ENCODE peak calls at places on chromosomes 11 and 22, in five cellular contexts. One of them, this sample, is unnamed.

GRCh38 chr22:38114484-38115398 is 4.3 kb upstream of the BAIAP2L2 start:
- DNase-seq in H1: no peak
- DNase-seq in stomach: peak; percentile 90
- DNase-seq in A549: peak; percentile 82
- DNase-seq in sigmoid colon: peak; percentile 91
- DNase-seq in this sample: peak; percentile 85

GRCh38 chr11:2694495-2694894 is 5.3 kb downstream of the KCNQ1OT1 start:
- DNase-seq in stomach: no peak
- DNase-seq in sigmoid colon: no peak
- DNase-seq in A549: no peak
- DNase-seq in H1: no peak
- DNase-seq in this sample: no peak

GRCh38 chr22:39012525-39013516 is 1.2 kb upstream of the APOBEC3C start:
- DNase-seq in stomach: no peak
- DNase-seq in A549: no peak
- DNase-seq in sigmoid colon: no peak
- DNase-seq in H1: no peak
- DNase-seq in this sample: peak; percentile 8

GRCh38 chr11:74532496-74533246 is 39.1 kb upstream of the LIPT2 start:
- DNase-seq in H1: no peak
- DNase-seq in A549: no peak
- DNase-seq in stomach: no peak
- DNase-seq in sigmoid colon: no peak
- DNase-seq in this sample: no peak

GRCh38 chr11:2208691-2209369 is 37.2 kb upstream of the TH start:
- DNase-seq in H1: no peak
- DNase-seq in A549: no peak
- DNase-seq in sigmoid colon: peak; percentile 62
- DNase-seq in stomach: peak; percentile 85
- DNase-seq in this sample: peak; percentile 21

GRCh38 chr22:36351921-36352774 is 35.6 kb downstream of the MYH9 start:
- DNase-seq in stomach: peak; percentile 61
- DNase-seq in A549: no peak
- DNase-seq in H1: no peak
- DNase-seq in sigmoid colon: no peak
- DNase-seq in this sample: no peak

GRCh38 chr22:31451709-31452571 is 37.7 kb downstream of the EIF4ENIF1 start:
- DNase-seq in stomach: no peak
- DNase-seq in sigmoid colon: no peak
- DNase-seq in A549: peak; percentile 21
- DNase-seq in H1: no peak
- DNase-seq in this sample: no peak

GRCh38 chr11:36594316-36594989 is at the start of gene IFTAP:
- DNase-seq in A549: peak; percentile 85
- DNase-seq in H1: peak; percentile 56
- DNase-seq in sigmoid colon: peak; percentile 68
- DNase-seq in stomach: peak; percentile 42
- DNase-seq in this sample: peak; percentile 85

GRCh38 chr22:43337385-43337784 is 5.8 kb downstream of the SCUBE1 start:
- DNase-seq in stomach: no peak
- DNase-seq in sigmoid colon: no peak
- DNase-seq in A549: no peak
- DNase-seq in H1: no peak
- DNase-seq in this sample: no peak

GRCh38 chr22:32335471-32335870 is 22.2 kb upstream of the RFPL3 start:
- DNase-seq in stomach: peak; percentile 20
- DNase-seq in A549: no peak
- DNase-seq in H1: no peak
- DNase-seq in sigmoid colon: no peak
- DNase-seq in this sample: no peak

GRCh38 chr11:39221739-39222138 is 2237.7 kb downstream of the LRRC4C start:
- DNase-seq in sigmoid colon: no peak
- DNase-seq in A549: no peak
- DNase-seq in H1: no peak
- DNase-seq in stomach: no peak
- DNase-seq in this sample: no peak

GRCh38 chr11:130024356-130024755 is 21.7 kb upstream of the PRDM10 start:
- DNase-seq in stomach: no peak
- DNase-seq in sigmoid colon: no peak
- DNase-seq in H1: no peak
- DNase-seq in A549: no peak
- DNase-seq in this sample: no peak

GRCh38 chr22:33272180-33272579 is 214.0 kb upstream of the SYN3 start:
- DNase-seq in H1: no peak
- DNase-seq in stomach: no peak
- DNase-seq in sigmoid colon: no peak
- DNase-seq in A549: no peak
- DNase-seq in this sample: no peak

GRCh38 chr11:72553748-72554147 is 119.4 kb upstream of the CLPB start:
- DNase-seq in stomach: no peak
- DNase-seq in A549: no peak
- DNase-seq in H1: peak; percentile 25
- DNase-seq in sigmoid colon: no peak
- DNase-seq in this sample: peak; percentile 30

GRCh38 chr11:111715142-111715816 is 50.9 kb downstream of the PPP2R1B start:
- DNase-seq in sigmoid colon: no peak
- DNase-seq in stomach: no peak
- DNase-seq in H1: no peak
- DNase-seq in A549: no peak
- DNase-seq in this sample: no peak

GRCh38 chr11:85682330-85683305 is 3.4 kb downstream of the CCDC89 start:
- DNase-seq in stomach: peak; percentile 35
- DNase-seq in H1: no peak
- DNase-seq in A549: peak; percentile 22
- DNase-seq in sigmoid colon: peak; percentile 84
- DNase-seq in this sample: peak; percentile 64

GRCh38 chr11:17722000-17722643 is 2.8 kb downstream of the MYOD1 start:
- DNase-seq in A549: peak; percentile 48
- DNase-seq in stomach: no peak
- DNase-seq in H1: no peak
- DNase-seq in sigmoid colon: no peak
- DNase-seq in this sample: no peak

GRCh38 chr11:10480026-10480425 is 25.0 kb downstream of the AMPD3 start:
- DNase-seq in A549: no peak
- DNase-seq in H1: no peak
- DNase-seq in stomach: no peak
- DNase-seq in sigmoid colon: no peak
- DNase-seq in this sample: no peak

GRCh38 chr22:28143206-28143605 is 224.2 kb upstream of the PITPNB start:
- DNase-seq in H1: no peak
- DNase-seq in sigmoid colon: no peak
- DNase-seq in stomach: no peak
- DNase-seq in A549: no peak
- DNase-seq in this sample: no peak

GRCh38 chr11:66845143-66845875 is 2.1 kb downstream of the RCE1 start:
- DNase-seq in H1: no peak
- DNase-seq in A549: no peak
- DNase-seq in sigmoid colon: peak; percentile 63
- DNase-seq in stomach: peak; percentile 17
- DNase-seq in this sample: peak; percentile 15

GRCh38 chr22:30940655-30941362 is 27.8 kb downstream of the MORC2 start:
- DNase-seq in stomach: no peak
- DNase-seq in A549: no peak
- DNase-seq in H1: no peak
- DNase-seq in sigmoid colon: no peak
- DNase-seq in this sample: no peak

GRCh38 chr11:78727816-78728215 is 153.2 kb upstream of the NARS2 start:
- DNase-seq in H1: no peak
- DNase-seq in sigmoid colon: no peak
- DNase-seq in A549: no peak
- DNase-seq in stomach: no peak
- DNase-seq in this sample: no peak

DNA sequence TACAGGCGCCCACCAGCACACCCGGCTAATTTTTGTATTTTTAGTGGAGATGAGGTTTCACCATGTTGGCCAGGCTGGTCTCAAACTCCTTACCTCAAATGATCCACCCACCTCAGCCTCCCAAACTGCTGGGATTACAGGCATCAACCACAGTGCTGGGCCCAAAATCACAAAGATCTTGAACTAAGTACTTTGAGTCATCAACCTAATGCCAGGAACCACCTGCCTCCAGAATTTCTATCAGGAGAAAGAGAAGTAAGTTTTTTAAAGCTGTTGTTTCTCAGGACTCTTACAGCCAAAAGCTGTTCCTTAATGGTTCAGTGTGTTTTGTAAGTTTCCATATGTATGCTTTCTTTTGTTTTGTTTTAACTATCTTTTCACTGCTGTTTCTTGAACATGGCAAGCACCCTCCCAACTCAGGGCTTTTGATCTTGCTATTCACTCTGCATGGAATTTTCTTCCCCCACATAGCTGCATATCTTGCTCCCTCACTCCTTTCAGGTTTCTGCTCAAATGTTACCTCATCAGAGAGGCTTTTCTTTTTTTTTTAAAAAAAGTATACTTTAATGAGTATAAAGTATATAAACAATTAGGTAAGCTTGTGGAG is 6.0 kb upstream of the PAK1 start:
- DNase-seq in stomach: no peak
- DNase-seq in H1: no peak
- DNase-seq in A549: no peak
- DNase-seq in sigmoid colon: no peak
- DNase-seq in this sample: no peak
- TF ChIP-seq EP300 in stomach: no peak
- TF ChIP-seq EP300 in H1: no peak
- TF ChIP-seq EP300 in A549: no peak
- TF ChIP-seq EP300 in sigmoid colon: no peak
- TF ChIP-seq EP300 in this sample: no peak

GRCh38 chr22:42108848-42109247 is 18.3 kb upstream of the NDUFA6 start:
- DNase-seq in sigmoid colon: no peak
- DNase-seq in stomach: no peak
- DNase-seq in H1: no peak
- DNase-seq in A549: no peak
- DNase-seq in this sample: no peak

GRCh38 chr22:42114721-42115120 is 15.9 kb downstream of the CYP2D6 start:
- DNase-seq in A549: peak; percentile 27
- DNase-seq in H1: no peak
- DNase-seq in sigmoid colon: no peak
- DNase-seq in stomach: no peak
- DNase-seq in this sample: no peak

GRCh38 chr22:42116848-42117424 is 13.7 kb downstream of the CYP2D6 start:
- DNase-seq in sigmoid colon: no peak
- DNase-seq in A549: no peak
- DNase-seq in H1: no peak
- DNase-seq in stomach: no peak
- DNase-seq in this sample: no peak

DNA sequence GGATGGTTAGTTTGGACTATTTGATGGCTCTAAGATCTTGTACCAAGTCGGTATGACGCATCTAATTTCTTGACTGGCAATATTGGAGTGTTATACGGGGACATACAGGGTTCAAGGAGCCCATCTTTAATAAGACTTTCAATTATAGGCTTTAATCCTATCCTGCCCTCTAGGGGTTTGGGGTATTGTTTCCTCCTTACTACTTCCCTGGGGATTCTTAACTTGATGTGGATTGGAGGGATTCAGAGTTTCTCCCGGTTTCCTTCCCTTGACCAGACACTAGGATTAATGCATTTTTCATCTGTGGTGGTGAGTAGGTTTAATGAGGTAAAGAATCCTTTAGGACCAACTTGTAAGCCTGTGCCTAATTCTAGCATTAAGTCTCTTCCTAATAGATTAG is 18.8 kb downstream of the CYP2D6 start:
- DNase-seq in A549: no peak
- DNase-seq in sigmoid colon: no peak
- DNase-seq in stomach: no peak
- DNase-seq in H1: no peak
- DNase-seq in this sample: no peak
- H3K4me3 ChIP-seq in A549: no peak overlapping the region
- H3K4me3 ChIP-seq in sigmoid colon: no peak overlapping the region
- H3K4me3 ChIP-seq in stomach: no peak overlapping the region
- H3K4me3 ChIP-seq in H1: no peak overlapping the region
- H3K4me3 ChIP-seq in this sample: no peak overlapping the region

GRCh38 chr22:17706451-17706900 is 67.8 kb downstream of the BID start:
- DNase-seq in stomach: peak; percentile 28
- DNase-seq in H1: no peak
- DNase-seq in A549: peak; percentile 75
- DNase-seq in sigmoid colon: peak; percentile 75
- DNase-seq in this sample: no peak
- TF ChIP-seq EP300 in stomach: no peak
- TF ChIP-seq EP300 in H1: no peak
- TF ChIP-seq EP300 in A549: no peak
- TF ChIP-seq EP300 in sigmoid colon: no peak
- TF ChIP-seq EP300 in this sample: no peak

GRCh38 chr11:125214466-125215204 is 50.1 kb downstream of the PKNOX2 start:
- DNase-seq in stomach: no peak
- DNase-seq in H1: no peak
- DNase-seq in sigmoid colon: no peak
- DNase-seq in A549: no peak
- DNase-seq in this sample: no peak

GRCh38 chr11:125221499-125221898 is 56.9 kb downstream of the PKNOX2 start:
- DNase-seq in stomach: no peak
- DNase-seq in H1: no peak
- DNase-seq in A549: no peak
- DNase-seq in sigmoid colon: no peak
- DNase-seq in this sample: no peak

GRCh38 chr11:125215951-125216350 is 51.4 kb downstream of the PKNOX2 start:
- DNase-seq in H1: no peak
- DNase-seq in sigmoid colon: no peak
- DNase-seq in A549: no peak
- DNase-seq in stomach: no peak
- DNase-seq in this sample: no peak

GRCh38 chr11:125215205-125215565 is 50.6 kb downstream of the PKNOX2 start:
- DNase-seq in sigmoid colon: no peak
- DNase-seq in stomach: no peak
- DNase-seq in H1: no peak
- DNase-seq in A549: no peak
- DNase-seq in this sample: no peak

DNA sequence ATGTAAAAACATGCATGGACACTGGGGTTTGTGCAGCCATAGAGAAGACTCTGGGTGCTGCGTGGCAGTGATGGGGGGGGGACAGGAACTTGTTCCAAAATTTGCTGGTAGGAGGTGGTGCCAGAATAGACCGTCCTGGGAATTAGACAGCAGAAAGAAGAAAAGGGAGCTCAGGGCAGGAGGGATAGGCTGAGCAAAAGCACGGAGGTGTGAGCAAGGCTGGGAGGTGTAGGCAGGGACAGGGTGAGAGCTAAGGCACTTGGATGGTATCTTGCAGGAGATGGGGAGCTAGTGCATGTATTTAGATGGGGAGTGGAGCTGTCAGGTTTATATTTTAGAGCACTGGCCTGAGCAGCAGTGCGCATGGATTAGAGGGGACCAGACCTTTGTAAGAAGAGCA is 53.8 kb downstream of the PKNOX2 start:
- DNase-seq in H1: no peak
- DNase-seq in sigmoid colon: no peak
- DNase-seq in stomach: no peak
- DNase-seq in A549: no peak
- DNase-seq in this sample: no peak
- H3K4me3 ChIP-seq in H1: no peak overlapping the region
- H3K4me3 ChIP-seq in sigmoid colon: no peak overlapping the region
- H3K4me3 ChIP-seq in stomach: no peak overlapping the region
- H3K4me3 ChIP-seq in A549: no peak overlapping the region
- H3K4me3 ChIP-seq in this sample: no peak overlapping the region

This sample was measured in upper lobe of left lung.